ENCODE peak calls at places on chromosome 20, in five cellular contexts. J is fibroblast of lung, C is AG10803, N is AG04450, T is IMR-90. K is an unnamed sample.

GRCh38 chr20:48720256-48721020 is 107.4 kb downstream of the PREX1 start:
- DNase-seq in J (no peak), C (no peak), N (no peak), T (no peak), K (no peak)

GRCh38 chr20:57795347-57795697 is 85.5 kb upstream of the PMEPA1 start:
- DNase-seq in J (peak), C (peak), N (no peak), T (peak), K (peak)

GRCh38 chr20:14009206-14009605 is 13.9 kb downstream of the MACROD2 start:
- DNase-seq in J (no peak), C (no peak), N (no peak), T (no peak), K (no peak)

GRCh38 chr20:60087563-60088105 is 129.4 kb downstream of the CDH26 start:
- DNase-seq in J (peak), C (peak), N (no peak), T (no peak), K (no peak)

GRCh38 chr20:57620274-57620990 is at the start of gene ZBP1:
- DNase-seq in J (no peak), C (no peak), N (no peak), T (no peak), K (no peak)

GRCh38 chr20:32896521-32897280 is 38.0 kb downstream of the EFCAB8 start:
- DNase-seq in J (no peak), C (no peak), N (no peak), T (no peak), K (no peak)

GRCh38 chr20:23198815-23199214 is 112.7 kb upstream of the CD93 start:
- DNase-seq in J (no peak), C (no peak), N (no peak), T (no peak), K (no peak)

GRCh38 chr20:10259166-10259565 is 40.5 kb downstream of the SNAP25 start:
- DNase-seq in J (no peak), C (no peak), N (no peak), T (no peak), K (no peak)

GRCh38 chr20:58069796-58070663 is 158.4 kb downstream of the ANKRD60 start:
- DNase-seq in J (no peak), C (no peak), N (no peak), T (no peak), K (no peak)

GRCh38 chr20:23225407-23226060 is 125.1 kb upstream of the NXT1 start:
- DNase-seq in J (peak), C (peak), N (peak), T (peak), K (no peak)

GRCh38 chr20:35463455-35464300 is 8.3 kb downstream of the CEP250 start:
- DNase-seq in J (peak), C (peak), N (peak), T (peak), K (peak)

GRCh38 chr20:62606551-62607201 is 35.6 kb upstream of the SLCO4A1 start:
- DNase-seq in J (peak), C (peak), N (no peak), T (no peak), K (no peak)

GRCh38 chr20:9169409-9169808 is 100.5 kb downstream of the PLCB4 start:
- DNase-seq in J (no peak), C (no peak), N (no peak), T (no peak), K (no peak)

GRCh38 chr20:9177278-9177677 is 108.4 kb downstream of the PLCB4 start:
- DNase-seq in J (no peak), C (no peak), N (no peak), T (no peak), K (no peak)

DNA sequence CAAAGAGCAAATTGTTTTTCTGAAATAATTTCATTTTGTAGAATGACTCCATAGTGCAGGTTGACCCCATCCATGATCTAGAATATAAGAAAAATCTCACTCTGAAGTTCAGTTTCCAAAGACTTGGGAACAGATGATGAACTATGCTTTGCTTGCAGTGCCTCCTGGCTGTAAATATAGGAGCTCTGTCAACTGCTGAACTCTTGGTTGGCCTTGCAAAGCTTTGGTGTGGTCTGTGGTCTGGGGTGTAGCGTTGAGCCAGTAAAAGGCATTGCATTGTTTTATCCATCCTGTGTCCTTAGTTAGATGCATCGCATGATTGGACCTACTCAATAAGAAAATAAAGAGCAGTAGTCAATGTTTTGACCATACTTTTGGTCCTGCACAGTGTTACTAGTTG is 104.0 kb downstream of the PLCB4 start:
- DNase-seq in J (peak), C (peak), N (no peak), T (no peak), K (no peak)
- TF ChIP-seq CTCF in J (peak), C (peak), N (no peak), T (no peak), K (no peak)

GRCh38 chr20:21684671-21685070 is 20.8 kb upstream of the PAX1 start:
- DNase-seq in J (no peak), C (no peak), N (no peak), T (no peak), K (no peak)
- TF ChIP-seq CTCF in J (no peak), C (no peak), N (no peak), T (no peak), K (no peak)

GRCh38 chr20:38660429-38660828 is 58.8 kb downstream of the ARHGAP40 start:
- DNase-seq in J (no peak), C (no peak), N (no peak), T (no peak), K (no peak)

GRCh38 chr20:38663660-38664059 is 60.6 kb upstream of the SLC32A1 start:
- DNase-seq in J (no peak), C (no peak), N (no peak), T (no peak), K (no peak)

GRCh38 chr20:38659613-38659880 is 57.9 kb downstream of the ARHGAP40 start:
- DNase-seq in J (no peak), C (no peak), N (no peak), T (no peak), K (no peak)

GRCh38 chr20:38657390-38657789 is 55.8 kb downstream of the ARHGAP40 start:
- DNase-seq in J (no peak), C (no peak), N (no peak), T (no peak), K (no peak)

GRCh38 chr20:38658879-38659612 is 57.4 kb downstream of the ARHGAP40 start:
- DNase-seq in J (no peak), C (no peak), N (no peak), T (no peak), K (no peak)
- TF ChIP-seq CTCF in J (peak), C (peak), N (peak), T (peak), K (peak)

GRCh38 chr20:40471261-40471629 is 217.8 kb downstream of the MAFB start:
- DNase-seq in J (no peak), C (no peak), N (no peak), T (no peak), K (no peak)
- TF ChIP-seq CTCF in J (no peak), C (no peak), N (no peak), T (no peak), K (no peak)

DNA sequence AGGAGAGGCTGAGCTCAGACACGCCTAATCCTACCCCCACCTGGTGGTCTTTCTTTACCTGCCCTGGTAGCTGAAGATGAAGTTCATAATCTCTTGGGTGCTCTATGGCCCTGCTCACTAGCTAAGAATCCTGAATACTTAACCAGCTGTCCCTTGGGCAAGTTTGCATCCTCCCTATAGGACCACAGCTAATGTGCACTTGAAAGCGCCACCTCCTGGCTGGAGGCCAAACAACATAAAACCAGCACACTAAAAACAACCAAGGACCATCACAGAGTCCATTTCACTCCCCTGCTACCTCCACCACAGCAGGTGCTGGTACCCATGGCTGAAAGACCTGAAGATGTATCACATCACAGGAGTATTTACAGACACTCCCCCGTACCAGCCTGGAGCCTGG is 155.5 kb upstream of the SLC24A3 start:
- DNase-seq in J (no peak), C (no peak), N (no peak), T (no peak), K (no peak)
- TF ChIP-seq CTCF in J (no peak), C (no peak), N (no peak), T (no peak), K (no peak)

DNA sequence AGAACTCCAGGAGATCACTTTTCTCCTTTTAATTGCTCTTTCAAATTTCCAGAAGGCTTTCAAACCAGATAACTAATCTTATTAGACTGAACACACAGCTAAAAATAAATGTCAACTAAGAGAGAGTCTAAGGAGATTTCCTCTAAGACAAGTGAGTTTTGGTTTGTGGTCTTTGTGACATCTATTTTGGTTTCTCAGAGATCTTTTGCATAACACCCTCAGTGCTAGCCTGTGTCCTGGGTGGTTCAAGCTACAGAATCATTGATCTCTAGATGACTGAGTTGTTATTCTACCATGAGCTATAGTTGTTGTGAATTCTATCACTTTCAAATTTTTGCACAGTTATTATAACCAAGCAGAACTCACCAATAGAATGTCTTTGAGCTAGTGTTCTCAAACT is 49.1 kb upstream of the PLCB4 start:
- DNase-seq in J (no peak), C (no peak), N (no peak), T (no peak), K (no peak)
- TF ChIP-seq CTCF in J (no peak), C (no peak), N (no peak), T (no peak), K (no peak)

GRCh38 chr20:38046572-38046971 is 13.0 kb downstream of the RPRD1B start:
- DNase-seq in J (no peak), C (no peak), N (no peak), T (no peak), K (no peak)

GRCh38 chr20:38040276-38040675 is 6.7 kb downstream of the RPRD1B start:
- DNase-seq in J (no peak), C (no peak), N (no peak), T (no peak), K (no peak)

GRCh38 chr20:38044685-38045084 is 11.1 kb downstream of the RPRD1B start:
- DNase-seq in J (no peak), C (no peak), N (no peak), T (no peak), K (no peak)

GRCh38 chr20:38043512-38044300 is 10.2 kb downstream of the RPRD1B start:
- DNase-seq in J (peak), C (peak), N (no peak), T (peak), K (no peak)
- TF ChIP-seq CTCF in J (no peak), C (peak), N (no peak), T (no peak), K (no peak)

DNA sequence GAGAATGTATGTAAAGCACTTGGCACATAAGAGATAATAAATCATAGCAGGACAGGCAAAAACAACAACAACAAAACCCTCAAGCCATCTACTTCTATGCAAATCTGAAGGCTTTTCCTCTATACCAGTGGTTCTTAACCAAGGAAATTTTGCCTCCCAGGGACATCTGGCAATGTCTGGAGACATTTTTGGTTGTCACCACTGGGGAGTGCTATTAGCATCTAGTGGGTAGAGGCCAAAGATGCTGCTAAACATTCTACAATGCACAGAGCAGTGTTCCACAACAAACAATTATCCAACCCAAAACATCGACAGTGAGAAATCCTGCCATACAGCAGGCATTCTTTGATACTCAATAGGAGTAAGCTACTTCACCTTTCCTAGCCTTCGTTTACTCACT is 28.2 kb downstream of the NDRG3 start:
- DNase-seq in J (no peak), C (peak), N (no peak), T (no peak), K (no peak)
- TF ChIP-seq CTCF in J (no peak), C (peak), N (peak), T (peak), K (peak)

GRCh38 chr20:17992847-17993508 is 24.2 kb downstream of the MGME1 start:
- DNase-seq in J (peak), C (no peak), N (no peak), T (peak), K (no peak)

GRCh38 chr20:17993546-17993945 is 24.7 kb downstream of the MGME1 start:
- DNase-seq in J (no peak), C (no peak), N (no peak), T (no peak), K (no peak)

GRCh38 chr20:17990278-17990972 is 21.6 kb downstream of the MGME1 start:
- DNase-seq in J (no peak), C (no peak), N (no peak), T (peak), K (no peak)

GRCh38 chr20:17995967-17996819 is 27.4 kb downstream of the MGME1 start:
- DNase-seq in J (peak), C (peak), N (no peak), T (peak), K (no peak)

GRCh38 chr20:17992224-17992637 is 23.4 kb downstream of the MGME1 start:
- DNase-seq in J (no peak), C (no peak), N (no peak), T (no peak), K (no peak)
- TF ChIP-seq CTCF in J (no peak), C (no peak), N (no peak), T (no peak), K (no peak)

GRCh38 chr20:16246870-16247269 is 326.4 kb downstream of the KIF16B start:
- DNase-seq in J (no peak), C (no peak), N (no peak), T (no peak), K (no peak)

GRCh38 chr20:16240355-16240754 is 332.9 kb downstream of the KIF16B start:
- DNase-seq in J (no peak), C (no peak), N (no peak), T (no peak), K (no peak)

GRCh38 chr20:16243470-16243869 is 329.8 kb downstream of the KIF16B start:
- DNase-seq in J (no peak), C (no peak), N (no peak), T (no peak), K (no peak)

GRCh38 chr20:16245879-16246278 is 327.4 kb downstream of the KIF16B start:
- DNase-seq in J (no peak), C (no peak), N (no peak), T (no peak), K (no peak)

DNA sequence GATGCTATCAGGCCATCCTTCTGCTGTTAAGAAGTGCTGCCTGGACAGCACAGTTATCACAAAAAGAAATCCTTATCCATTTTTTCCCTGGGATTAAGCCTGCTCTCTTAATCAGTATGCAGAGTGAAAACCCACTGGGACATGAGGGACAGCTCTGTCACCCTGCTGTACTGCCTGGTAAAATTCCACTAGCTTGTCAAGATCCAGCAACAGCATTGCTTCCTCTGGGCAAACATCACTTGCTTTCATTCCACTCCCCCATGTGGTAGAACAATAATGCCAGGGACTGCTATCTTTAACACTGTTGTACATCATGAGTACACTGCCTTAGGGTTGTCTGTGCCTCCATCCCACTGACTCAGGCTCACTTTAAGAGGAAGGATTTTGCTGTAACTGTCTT is 331.3 kb downstream of the KIF16B start:
- DNase-seq in J (no peak), C (no peak), N (no peak), T (no peak), K (no peak)
- TF ChIP-seq CTCF in J (no peak), C (no peak), N (no peak), T (no peak), K (no peak)